ENCODE peak calls at places on chromosomes 2 and 18, in ten cellular contexts. P, A, H, K, Z, O, C, R, G and X are unnamed samples.

GRCh38 chr2:150938586-150938985 is 323.1 kb downstream of the RBM43 start:
- DNase-seq in C (no peak), H (no peak), G (no peak), P (peak), R (no peak), K (no peak), A (no peak), O (no peak), Z (no peak), X (no peak)

GRCh38 chr2:10225291-10226031 is 77.2 kb upstream of the HPCAL1 start:
- DNase-seq in Z (no peak), A (no peak), C (no peak), K (no peak), O (peak), H (no peak), G (no peak), P (no peak), R (no peak), X (no peak)

GRCh38 chr2:239245872-239246701 is 154.7 kb downstream of the HDAC4 start:
- DNase-seq in C (no peak), G (no peak), R (no peak), K (no peak), P (no peak), H (no peak), O (no peak), Z (peak), A (peak), X (no peak)

GRCh38 chr2:219557791-219558785 is 13.3 kb downstream of the OBSL1 start:
- DNase-seq in G (no peak), H (no peak), A (no peak), O (peak), P (no peak), K (no peak), C (no peak), R (no peak), Z (no peak), X (no peak)

GRCh38 chr18:41695441-41695840 is 259.6 kb upstream of the PIK3C3 start:
- DNase-seq in H (no peak), K (no peak), G (no peak), Z (no peak), O (no peak), R (no peak), A (no peak), P (no peak), C (no peak), X (no peak)

GRCh38 chr2:49162151-49162550 is 7.8 kb upstream of the FSHR start:
- DNase-seq in P (no peak), G (no peak), Z (no peak), C (no peak), H (no peak), R (no peak), K (no peak), O (no peak), A (no peak), X (no peak)

GRCh38 chr18:31610841-31611240 is 19.2 kb downstream of the TTR start:
- DNase-seq in C (no peak), H (no peak), K (peak), O (no peak), P (peak), R (peak), G (no peak), A (peak), Z (peak), X (no peak)

GRCh38 chr18:25595274-25595673 is 243.3 kb upstream of the ZNF521 start:
- DNase-seq in G (no peak), O (no peak), A (no peak), K (no peak), C (no peak), H (no peak), R (no peak), Z (no peak), P (no peak), X (no peak)

GRCh38 chr2:14342313-14342712 is 290.2 kb upstream of the LRATD1 start:
- DNase-seq in A (no peak), C (no peak), G (no peak), P (no peak), Z (no peak), K (no peak), O (no peak), H (no peak), R (no peak), X (no peak)

GRCh38 chr2:231162036-231162345 is 36.4 kb upstream of the ARMC9 start:
- DNase-seq in G (peak), H (no peak), C (no peak), A (no peak), O (no peak), K (no peak), Z (no peak), R (peak), P (peak), X (no peak)

GRCh38 chr2:147933931-147934330 is 86.6 kb downstream of the ORC4 start:
- DNase-seq in H (no peak), A (no peak), K (no peak), R (no peak), C (no peak), P (no peak), O (no peak), G (no peak), Z (no peak), X (no peak)

GRCh38 chr2:168146892-168147810 is 100.2 kb downstream of the STK39 start:
- DNase-seq in O (no peak), Z (no peak), A (no peak), G (no peak), P (no peak), H (no peak), C (no peak), R (no peak), K (no peak), X (no peak)

GRCh38 chr2:236627846-236628245 is 58.2 kb downstream of the ACKR3 start:
- DNase-seq in G (no peak), A (no peak), O (no peak), R (no peak), C (no peak), H (no peak), Z (no peak), K (no peak), P (no peak), X (no peak)

GRCh38 chr2:167972746-167973145 is 274.6 kb downstream of the STK39 start:
- DNase-seq in O (no peak), G (no peak), H (no peak), K (no peak), P (no peak), A (peak), Z (no peak), R (no peak), C (no peak), X (no peak)

GRCh38 chr2:39851691-39852110 is 72.6 kb upstream of the THUMPD2 start:
- DNase-seq in O (no peak), K (no peak), H (no peak), G (no peak), Z (no peak), P (peak), C (peak), R (peak), A (no peak), X (no peak)

GRCh38 chr2:11809586-11810236 is 63.3 kb downstream of the LPIN1 start:
- DNase-seq in P (no peak), R (peak), Z (no peak), H (no peak), G (no peak), K (no peak), O (no peak), C (no peak), A (no peak), X (no peak)

GRCh38 chr2:8642332-8643078 is 39.4 kb upstream of the ID2 start:
- DNase-seq in K (no peak), P (no peak), Z (no peak), O (no peak), H (no peak), R (no peak), G (no peak), C (no peak), A (no peak), X (no peak)

GRCh38 chr2:8586397-8587051 is 95.3 kb upstream of the ID2 start:
- DNase-seq in A (no peak), R (no peak), G (no peak), O (no peak), P (no peak), K (no peak), Z (no peak), C (no peak), H (no peak), X (no peak)

GRCh38 chr2:166060191-166060590 is 67.6 kb downstream of the SCN1A start:
- DNase-seq in K (no peak), Z (no peak), A (no peak), P (no peak), O (no peak), H (no peak), C (no peak), G (no peak), R (peak), X (no peak)

GRCh38 chr2:120709608-120710041 is 26.0 kb upstream of the GLI2 start:
- DNase-seq in A (no peak), G (no peak), O (no peak), C (no peak), P (no peak), Z (no peak), H (no peak), R (no peak), K (no peak), X (no peak)

GRCh38 chr2:51697095-51697494 is 665.2 kb upstream of the NRXN1 start:
- DNase-seq in C (no peak), O (no peak), Z (no peak), P (no peak), H (no peak), K (no peak), R (no peak), G (no peak), A (no peak), X (no peak)

GRCh38 chr2:18243831-18244230 is 316.6 kb downstream of the RDH14 start:
- DNase-seq in C (no peak), K (no peak), R (no peak), G (no peak), Z (no peak), O (no peak), A (no peak), H (no peak), P (no peak), X (no peak)

GRCh38 chr2:216081487-216082387 is at the start of the genes PECR and TMEM169:
- DNase-seq in C (peak), K (peak), Z (peak), P (peak), R (peak), O (peak), A (peak), G (no peak), H (no peak), X (peak)

GRCh38 chr18:24014062-24014985 is at the start of gene TTC39C:
- DNase-seq in P (peak), Z (peak), H (peak), G (no peak), A (peak), C (peak), R (peak), O (peak), K (peak), X (peak)

GRCh38 chr2:27561060-27561459 is 21.8 kb upstream of the ZNF512 start:
- DNase-seq in K (no peak), Z (no peak), A (no peak), G (no peak), H (no peak), O (no peak), C (no peak), R (no peak), P (no peak), X (no peak)

GRCh38 chr2:158894078-158894477 is 74.4 kb upstream of the TANC1 start:
- DNase-seq in Z (no peak), C (no peak), O (no peak), A (no peak), R (peak), G (no peak), K (no peak), H (no peak), P (peak), X (no peak)

GRCh38 chr2:152743004-152743403 is 24.6 kb downstream of the ARL6IP6 start:
- DNase-seq in C (no peak), A (no peak), H (no peak), P (peak), R (peak), Z (no peak), G (peak), K (peak), O (no peak), X (no peak)

GRCh38 chr2:109135572-109136185 is 6.7 kb downstream of the SH3RF3 start:
- DNase-seq in P (no peak), C (no peak), O (no peak), A (no peak), R (peak), G (no peak), H (no peak), Z (no peak), K (no peak), X (no peak)

GRCh38 chr2:212548459-212548815 is 9.8 kb upstream of the ERBB4 start:
- DNase-seq in P (peak), O (no peak), R (peak), Z (no peak), G (no peak), C (peak), K (peak), A (peak), H (no peak), X (peak)

GRCh38 chr2:208148803-208149202 is 2.8 kb upstream of the CRYGB start:
- DNase-seq in Z (no peak), O (no peak), A (no peak), G (no peak), K (no peak), C (no peak), P (peak), H (no peak), R (no peak), X (no peak)

GRCh38 chr18:78642561-78643398 is 336.8 kb upstream of the SALL3 start:
- DNase-seq in A (no peak), G (no peak), K (no peak), Z (no peak), C (no peak), R (no peak), O (no peak), P (no peak), H (peak), X (no peak)

GRCh38 chr2:232230557-232230956 is 148.0 kb upstream of the ALPP start:
- DNase-seq in A (peak), O (no peak), H (no peak), G (no peak), P (peak), Z (peak), R (peak), C (no peak), K (peak), X (peak)

GRCh38 chr2:236693531-236693930 is 123.9 kb downstream of the ACKR3 start:
- DNase-seq in P (no peak), G (no peak), Z (no peak), C (no peak), R (no peak), O (no peak), K (no peak), H (no peak), A (no peak), X (no peak)

GRCh38 chr2:45891719-45892118 is 240.2 kb downstream of the PRKCE start:
- DNase-seq in R (no peak), K (no peak), G (no peak), H (no peak), C (no peak), O (no peak), Z (no peak), A (no peak), P (no peak), X (no peak)

GRCh38 chr2:128279786-128280701 is 38.6 kb downstream of the HS6ST1 start:
- DNase-seq in Z (peak), R (no peak), A (no peak), C (no peak), O (peak), P (no peak), H (no peak), K (no peak), G (no peak), X (no peak)

GRCh38 chr2:218329826-218330651 is 26.6 kb upstream of the CATIP start:
- DNase-seq in O (no peak), Z (peak), G (no peak), R (no peak), H (no peak), P (no peak), C (no peak), A (no peak), K (no peak), X (no peak)

GRCh38 chr2:73931531-73932500 is 5.1 kb downstream of the DGUOK start:
- DNase-seq in Z (no peak), C (no peak), O (no peak), A (no peak), P (peak), K (no peak), R (no peak), G (no peak), H (no peak), X (no peak)

DNA sequence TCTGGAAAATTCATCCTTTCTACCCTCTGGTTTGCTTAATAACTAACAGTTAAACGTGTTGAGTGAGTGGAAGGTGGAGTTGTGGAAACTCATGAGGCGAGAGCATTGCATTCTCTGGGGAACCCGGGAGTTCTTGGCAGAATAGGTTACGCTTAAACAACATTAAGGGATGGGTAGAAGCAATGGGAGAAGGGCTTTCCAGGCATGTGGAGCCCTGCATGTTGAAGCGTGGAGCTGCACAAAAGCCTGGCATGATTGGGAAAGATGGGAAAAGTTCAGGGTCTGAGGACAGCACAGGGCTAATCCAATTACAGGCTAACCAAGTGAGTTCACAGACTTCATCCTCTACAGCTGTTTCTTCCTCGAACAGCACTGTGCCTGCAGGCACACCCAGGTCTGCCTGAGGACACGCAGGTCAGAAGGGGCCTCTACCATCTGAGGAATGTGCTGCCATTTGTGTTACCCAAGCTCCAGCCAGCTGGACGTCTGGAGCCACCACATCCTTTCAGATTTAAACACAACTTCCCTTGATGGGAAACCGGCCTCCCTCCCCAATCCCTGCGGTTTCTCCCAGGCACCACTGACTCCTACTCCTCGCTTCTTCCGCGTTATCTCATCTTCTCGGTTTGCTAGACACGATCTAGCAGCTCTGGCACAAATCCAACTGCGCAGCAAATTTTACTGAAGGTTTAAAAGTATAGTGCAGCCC is 164.2 kb downstream of the ANTXR1 start:
- DNase-seq in K (no peak), O (peak), Z (peak), P (no peak), A (no peak), H (peak), C (peak), G (no peak), R (peak), X (no peak)
- TF ChIP-seq CTCF in K (no peak), O (no peak), Z (no peak), P (no peak), A (no peak), H (no peak), C (no peak), G (no peak), R (no peak), X (no peak)

GRCh38 chr2:241988146-241988545 is 118.6 kb downstream of the RTP5 start:
- DNase-seq in C (no peak), H (no peak), R (no peak), G (no peak), P (no peak), Z (no peak), A (no peak), K (no peak), O (no peak), X (no peak)

GRCh38 chr2:241989074-241989473 is 119.5 kb downstream of the RTP5 start:
- DNase-seq in P (no peak), H (no peak), A (no peak), K (no peak), C (no peak), Z (no peak), G (no peak), R (no peak), O (no peak), X (no peak)

GRCh38 chr2:241992753-241993152 is 123.2 kb downstream of the RTP5 start:
- DNase-seq in Z (no peak), O (no peak), G (no peak), K (no peak), A (no peak), R (no peak), C (no peak), H (no peak), P (no peak), X (no peak)

GRCh38 chr2:241991236-241991635 is 121.7 kb downstream of the RTP5 start:
- DNase-seq in A (no peak), R (no peak), H (no peak), C (no peak), O (no peak), K (no peak), Z (no peak), P (no peak), G (no peak), X (no peak)

GRCh38 chr2:241990466-241990865 is 120.9 kb downstream of the RTP5 start:
- DNase-seq in Z (no peak), H (no peak), G (no peak), K (no peak), A (no peak), R (no peak), C (no peak), P (no peak), O (no peak), X (no peak)
- TF ChIP-seq CTCF in Z (no peak), H (no peak), G (no peak), K (no peak), A (no peak), R (no peak), C (no peak), P (no peak), O (no peak), X (no peak)

GRCh38 chr2:205806126-205806905 is 124.0 kb downstream of the NRP2 start:
- DNase-seq in K (no peak), G (no peak), Z (peak), P (no peak), H (no peak), C (no peak), A (no peak), R (no peak), O (no peak), X (no peak)

GRCh38 chr2:205807229-205807628 is 124.9 kb downstream of the NRP2 start:
- DNase-seq in A (no peak), G (no peak), K (no peak), P (no peak), Z (no peak), O (no peak), R (no peak), H (no peak), C (no peak), X (no peak)

GRCh38 chr2:205811387-205811786 is 129.1 kb downstream of the NRP2 start:
- DNase-seq in A (no peak), O (no peak), G (no peak), K (no peak), C (no peak), H (no peak), P (no peak), R (peak), Z (no peak), X (no peak)

GRCh38 chr2:205807758-205808157 is 125.5 kb downstream of the NRP2 start:
- DNase-seq in H (no peak), A (no peak), Z (no peak), P (no peak), C (no peak), G (no peak), R (no peak), O (no peak), K (no peak), X (no peak)

DNA sequence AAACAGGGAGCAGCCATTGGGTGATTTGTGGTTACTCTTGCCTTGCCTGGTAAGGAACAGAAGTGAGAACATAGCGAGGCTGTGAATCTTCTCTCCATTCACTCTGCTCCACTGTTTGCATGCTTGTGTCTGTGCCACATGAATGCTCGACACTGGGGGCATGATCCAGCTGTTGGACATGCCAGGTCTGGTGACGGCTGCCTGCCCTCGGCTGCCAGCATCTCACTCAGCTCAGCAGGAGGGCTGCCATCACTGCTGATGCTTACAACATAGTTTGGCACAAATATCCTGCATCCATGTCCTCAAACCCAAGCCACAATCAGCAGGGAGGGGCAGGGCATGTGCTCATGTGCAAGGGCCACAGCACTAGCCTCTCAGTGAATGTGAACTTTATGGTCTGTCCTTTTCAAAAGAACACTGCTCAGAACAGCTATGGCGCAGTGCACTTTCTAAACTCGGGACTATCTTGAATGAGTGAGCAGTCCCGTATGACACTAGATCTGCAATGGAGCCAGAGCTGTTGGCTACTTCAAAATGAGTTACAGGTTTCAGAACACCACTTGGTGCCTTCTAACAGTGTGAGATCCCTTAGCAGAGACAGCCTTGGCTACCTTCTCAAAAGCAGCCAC is 126.3 kb downstream of the NRP2 start:
- DNase-seq in P (no peak), K (no peak), A (no peak), H (no peak), O (no peak), R (no peak), G (no peak), Z (no peak), C (no peak), X (no peak)
- TF ChIP-seq CTCF in P (no peak), K (no peak), A (no peak), H (no peak), O (no peak), R (no peak), G (no peak), Z (no peak), C (no peak), X (no peak)

GRCh38 chr2:205043285-205043684 is 498.0 kb downstream of the PARD3B start:
- DNase-seq in H (no peak), A (no peak), Z (no peak), R (no peak), K (no peak), C (no peak), P (no peak), G (no peak), O (no peak), X (no peak)

GRCh38 chr2:205041472-205042130 is 496.3 kb downstream of the PARD3B start:
- DNase-seq in R (no peak), A (no peak), H (no peak), G (no peak), C (no peak), O (no peak), Z (no peak), P (no peak), K (no peak), X (no peak)

GRCh38 chr2:205052781-205053180 is 507.5 kb downstream of the PARD3B start:
- DNase-seq in Z (no peak), C (no peak), H (no peak), G (no peak), K (no peak), P (no peak), A (no peak), O (no peak), R (no peak), X (no peak)

GRCh38 chr2:205051417-205051816 is 506.1 kb downstream of the PARD3B start:
- DNase-seq in P (peak), G (no peak), A (no peak), Z (no peak), H (no peak), K (no peak), O (no peak), C (no peak), R (peak), X (no peak)

GRCh38 chr2:205047273-205047839 is 502.1 kb downstream of the PARD3B start:
- DNase-seq in A (no peak), K (no peak), H (no peak), Z (no peak), G (no peak), R (no peak), P (no peak), C (no peak), O (no peak), X (peak)
- TF ChIP-seq CTCF in A (no peak), K (no peak), H (no peak), Z (no peak), G (no peak), R (no peak), P (peak), C (no peak), O (no peak), X (no peak)